ENCODE peak calls at places on chromosomes 16 and 17, in five cellular contexts. One of them, this sample, is unnamed.

GRCh38 chr17:43695968-43696865 is 34.5 kb upstream of the MEOX1 start:
- DNase-seq in left ventricle myocardium inferior: peak; percentile 51
- DNase-seq in ovary: no peak
- DNase-seq in WERI-Rb-1: no peak
- DNase-seq in K562: no peak
- DNase-seq in this sample: no peak

GRCh38 chr16:48365601-48366164 is 19.5 kb downstream of the SIAH1 start:
- DNase-seq in left ventricle myocardium inferior: peak; percentile 92
- DNase-seq in ovary: peak; percentile 89
- DNase-seq in WERI-Rb-1: peak; percentile 79
- DNase-seq in K562: peak; percentile 86
- DNase-seq in this sample: peak; percentile 96

GRCh38 chr17:17350491-17351355 is 47.5 kb downstream of the NT5M start:
- DNase-seq in left ventricle myocardium inferior: no peak
- DNase-seq in ovary: no peak
- DNase-seq in WERI-Rb-1: peak; percentile 41
- DNase-seq in K562: no peak
- DNase-seq in this sample: no peak

GRCh38 chr16:4525634-4526277 is 12.8 kb downstream of the CDIP1 start:
- DNase-seq in left ventricle myocardium inferior: no peak
- DNase-seq in ovary: no peak
- DNase-seq in WERI-Rb-1: no peak
- DNase-seq in K562: no peak
- DNase-seq in this sample: no peak

GRCh38 chr16:625402-626173 is 5.2 kb upstream of the WFIKKN1 start:
- DNase-seq in left ventricle myocardium inferior: no peak
- DNase-seq in ovary: no peak
- DNase-seq in WERI-Rb-1: no peak
- DNase-seq in K562: no peak
- DNase-seq in this sample: no peak

GRCh38 chr17:65283704-65284103 is 146.5 kb downstream of the RGS9 start:
- DNase-seq in left ventricle myocardium inferior: no peak
- DNase-seq in ovary: no peak
- DNase-seq in WERI-Rb-1: no peak
- DNase-seq in K562: no peak
- DNase-seq in this sample: no peak

GRCh38 chr17:3511841-3512511 is 36.2 kb downstream of the ASPA start:
- DNase-seq in left ventricle myocardium inferior: no peak
- DNase-seq in ovary: no peak
- DNase-seq in WERI-Rb-1: no peak
- DNase-seq in K562: no peak
- DNase-seq in this sample: no peak

GRCh38 chr16:23171234-23171948 is 11.2 kb upstream of the SCNN1G start:
- DNase-seq in left ventricle myocardium inferior: no peak
- DNase-seq in ovary: no peak
- DNase-seq in WERI-Rb-1: no peak
- DNase-seq in K562: no peak
- DNase-seq in this sample: no peak

GRCh38 chr16:70161350-70161749 is 12.2 kb upstream of the CLEC18C start:
- DNase-seq in left ventricle myocardium inferior: no peak
- DNase-seq in ovary: no peak
- DNase-seq in WERI-Rb-1: no peak
- DNase-seq in K562: peak; percentile 11
- DNase-seq in this sample: no peak

GRCh38 chr17:51228177-51228576 is 31.7 kb downstream of the MBTD1 start:
- DNase-seq in left ventricle myocardium inferior: no peak
- DNase-seq in ovary: no peak
- DNase-seq in WERI-Rb-1: no peak
- DNase-seq in K562: no peak
- DNase-seq in this sample: no peak

GRCh38 chr17:82520041-82520910 is 744 bp downstream of the FOXK2 start:
- DNase-seq in left ventricle myocardium inferior: peak; percentile 20
- DNase-seq in ovary: peak; percentile 68
- DNase-seq in WERI-Rb-1: peak; percentile 34
- DNase-seq in K562: peak; percentile 45
- DNase-seq in this sample: peak; percentile 40

GRCh38 chr17:56499799-56500388 is 93.6 kb upstream of the NOG start:
- DNase-seq in left ventricle myocardium inferior: no peak
- DNase-seq in ovary: no peak
- DNase-seq in WERI-Rb-1: peak; percentile 39
- DNase-seq in K562: peak; percentile 19
- DNase-seq in this sample: peak; percentile 18

GRCh38 chr16:16133943-16134604 is 89.2 kb downstream of the ABCC6 start:
- DNase-seq in left ventricle myocardium inferior: no peak
- DNase-seq in ovary: no peak
- DNase-seq in WERI-Rb-1: no peak
- DNase-seq in K562: no peak
- DNase-seq in this sample: no peak

GRCh38 chr17:29622337-29623282 is at the start of gene CORO6:
- DNase-seq in left ventricle myocardium inferior: peak; percentile 70
- DNase-seq in ovary: peak; percentile 78
- DNase-seq in WERI-Rb-1: peak; percentile 46
- DNase-seq in K562: peak; percentile 89
- DNase-seq in this sample: peak; percentile 75

GRCh38 chr17:76204277-76204676 is 36.0 kb downstream of the RNF157 start:
- DNase-seq in left ventricle myocardium inferior: no peak
- DNase-seq in ovary: no peak
- DNase-seq in WERI-Rb-1: no peak
- DNase-seq in K562: no peak
- DNase-seq in this sample: no peak

GRCh38 chr16:58032710-58033293 is 7.2 kb downstream of the MMP15 start:
- DNase-seq in left ventricle myocardium inferior: peak; percentile 62
- DNase-seq in ovary: peak; percentile 50
- DNase-seq in WERI-Rb-1: peak; percentile 82
- DNase-seq in K562: peak; percentile 55
- DNase-seq in this sample: peak; percentile 93

GRCh38 chr17:77217566-77217965 is 76.8 kb downstream of the SEC14L1 start:
- DNase-seq in left ventricle myocardium inferior: no peak
- DNase-seq in ovary: no peak
- DNase-seq in WERI-Rb-1: no peak
- DNase-seq in K562: no peak
- DNase-seq in this sample: no peak
- H3K36me3 ChIP-seq in left ventricle myocardium inferior: peaks cover 64% of the 10 kb centered on the region
- H3K36me3 ChIP-seq in ovary: no peaks in the 10 kb centered on the region
- H3K36me3 ChIP-seq in WERI-Rb-1: peaks cover 41% of the 10 kb centered on the region
- H3K36me3 ChIP-seq in K562: peaks cover 35% of the 10 kb centered on the region
- H3K36me3 ChIP-seq in this sample: peaks cover 22% of the 10 kb centered on the region

DNA sequence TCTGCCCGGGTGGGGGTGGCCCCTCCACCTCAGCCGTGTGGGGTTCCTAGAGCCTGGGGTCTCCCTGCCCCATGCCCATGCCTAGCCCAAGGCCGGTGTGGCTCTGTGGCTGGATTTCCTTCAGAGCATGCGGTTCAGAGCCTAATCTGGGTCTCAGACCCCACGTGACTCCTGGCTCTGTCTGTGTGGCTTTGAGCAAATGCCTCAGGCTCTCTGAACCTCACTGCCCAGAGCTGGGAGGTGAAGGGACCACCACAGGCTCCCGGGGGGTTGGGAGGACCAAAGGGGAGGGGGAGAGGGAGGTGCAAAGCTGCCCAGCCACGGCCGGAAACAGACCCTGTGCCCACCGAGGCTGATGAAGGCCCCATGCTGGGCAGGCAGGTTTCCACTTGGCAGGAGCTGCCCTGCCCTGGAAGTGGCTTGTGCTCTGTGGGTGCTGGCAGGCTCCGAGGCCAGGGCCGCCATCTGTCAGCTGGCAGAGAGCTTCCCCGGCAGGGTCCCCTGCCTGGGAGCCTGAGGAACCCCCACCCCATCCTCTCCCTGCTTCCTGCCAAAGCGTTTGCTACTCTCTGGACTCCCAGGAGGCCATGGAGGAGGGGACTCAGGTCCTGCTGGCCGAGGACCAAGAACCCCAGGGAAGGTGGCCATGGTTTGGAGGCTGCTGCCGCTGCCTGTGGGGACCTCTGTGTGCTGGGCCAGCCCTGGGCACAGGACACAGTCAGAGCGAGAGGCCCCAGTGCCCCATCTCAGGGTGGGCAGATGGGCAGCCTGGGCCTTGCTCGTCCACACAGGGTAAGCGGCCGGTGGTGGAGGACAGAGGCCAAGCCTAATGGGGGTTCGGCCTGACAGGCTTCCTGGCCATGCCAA is 4.0 kb downstream of the CDH15 start:
- DNase-seq in left ventricle myocardium inferior: no peak
- DNase-seq in ovary: no peak
- DNase-seq in WERI-Rb-1: no peak
- DNase-seq in K562: no peak
- DNase-seq in this sample: no peak
- TF ChIP-seq CTCF in left ventricle myocardium inferior: no peak
- TF ChIP-seq CTCF in ovary: no peak
- TF ChIP-seq CTCF in WERI-Rb-1: no peak
- TF ChIP-seq CTCF in K562: no peak
- TF ChIP-seq CTCF in this sample: no peak

GRCh38 chr16:78395035-78395434 is 295.6 kb downstream of the WWOX start:
- DNase-seq in left ventricle myocardium inferior: no peak
- DNase-seq in ovary: no peak
- DNase-seq in WERI-Rb-1: no peak
- DNase-seq in K562: no peak
- DNase-seq in this sample: no peak
- H3K36me3 ChIP-seq in left ventricle myocardium inferior: no peaks in the 10 kb centered on the region
- H3K36me3 ChIP-seq in ovary: no peaks in the 10 kb centered on the region
- H3K36me3 ChIP-seq in WERI-Rb-1: no peaks in the 10 kb centered on the region
- H3K36me3 ChIP-seq in K562: no peaks in the 10 kb centered on the region
- H3K36me3 ChIP-seq in this sample: no peaks in the 10 kb centered on the region

GRCh38 chr16:10950393-10950792 is 6.0 kb downstream of the CLEC16A start:
- DNase-seq in left ventricle myocardium inferior: no peak
- DNase-seq in ovary: no peak
- DNase-seq in WERI-Rb-1: peak; percentile 90
- DNase-seq in K562: no peak
- DNase-seq in this sample: no peak

GRCh38 chr16:10947211-10947787 is 2.9 kb downstream of the CLEC16A start:
- DNase-seq in left ventricle myocardium inferior: no peak
- DNase-seq in ovary: no peak
- DNase-seq in WERI-Rb-1: no peak
- DNase-seq in K562: no peak
- DNase-seq in this sample: no peak

GRCh38 chr16:10946308-10946707 is 1.9 kb downstream of the CLEC16A start:
- DNase-seq in left ventricle myocardium inferior: no peak
- DNase-seq in ovary: no peak
- DNase-seq in WERI-Rb-1: no peak
- DNase-seq in K562: no peak
- DNase-seq in this sample: no peak

GRCh38 chr16:10951016-10951415 is 6.7 kb downstream of the CLEC16A start:
- DNase-seq in left ventricle myocardium inferior: no peak
- DNase-seq in ovary: no peak
- DNase-seq in WERI-Rb-1: no peak
- DNase-seq in K562: no peak
- DNase-seq in this sample: no peak

GRCh38 chr16:10949424-10949970 is 5.1 kb downstream of the CLEC16A start:
- DNase-seq in left ventricle myocardium inferior: no peak
- DNase-seq in ovary: no peak
- DNase-seq in WERI-Rb-1: no peak
- DNase-seq in K562: no peak
- DNase-seq in this sample: no peak
- TF ChIP-seq CTCF in left ventricle myocardium inferior: no peak
- TF ChIP-seq CTCF in ovary: no peak
- TF ChIP-seq CTCF in WERI-Rb-1: peak; percentile 18
- TF ChIP-seq CTCF in K562: no peak
- TF ChIP-seq CTCF in this sample: no peak

GRCh38 chr17:80384078-80384960 is 30.6 kb upstream of the ENDOV start:
- DNase-seq in left ventricle myocardium inferior: no peak
- DNase-seq in ovary: no peak
- DNase-seq in WERI-Rb-1: no peak
- DNase-seq in K562: no peak
- DNase-seq in this sample: no peak
- H3K36me3 ChIP-seq in left ventricle myocardium inferior: peaks cover 100% of the 10 kb centered on the region
- H3K36me3 ChIP-seq in ovary: no peaks in the 10 kb centered on the region
- H3K36me3 ChIP-seq in WERI-Rb-1: peaks cover 97% of the 10 kb centered on the region
- H3K36me3 ChIP-seq in K562: peaks cover 76% of the 10 kb centered on the region
- H3K36me3 ChIP-seq in this sample: peaks cover 4% of the 10 kb centered on the region

DNA sequence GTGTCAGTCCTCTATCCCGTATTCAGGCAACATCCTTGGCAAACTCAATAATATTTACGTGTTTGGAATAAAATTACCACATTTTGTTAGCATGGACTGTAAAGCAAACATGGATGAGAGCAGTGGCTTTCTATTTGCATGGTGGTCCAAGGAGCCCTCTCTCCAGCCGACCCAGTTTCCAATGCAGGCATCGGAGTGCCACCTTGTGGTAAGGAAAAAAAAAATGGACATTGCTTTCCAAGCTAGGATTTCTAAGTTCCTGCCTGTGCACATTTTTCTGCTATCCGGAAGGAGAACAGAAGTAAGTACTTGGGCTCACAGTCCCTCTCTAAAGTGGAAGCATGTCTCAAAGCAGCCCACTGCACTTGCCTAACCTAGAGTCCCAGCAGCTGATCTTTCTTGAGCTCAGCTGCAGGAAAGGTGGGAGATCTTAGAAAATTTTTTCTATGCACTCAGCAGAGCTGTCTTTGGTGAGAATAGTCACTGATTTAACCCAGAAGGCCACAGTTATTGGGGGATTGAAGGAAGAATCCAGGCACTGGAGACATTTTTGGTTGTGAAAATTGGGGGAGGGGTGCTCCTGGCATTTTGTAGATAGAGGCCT is 46.0 kb upstream of the ERCC4 start:
- DNase-seq in left ventricle myocardium inferior: no peak
- DNase-seq in ovary: no peak
- DNase-seq in WERI-Rb-1: peak; percentile 29
- DNase-seq in K562: peak; percentile 23
- DNase-seq in this sample: peak; percentile 19
- TF ChIP-seq CTCF in left ventricle myocardium inferior: peak; percentile 56
- TF ChIP-seq CTCF in ovary: no peak
- TF ChIP-seq CTCF in WERI-Rb-1: peak; percentile 73
- TF ChIP-seq CTCF in K562: peak; percentile 67
- TF ChIP-seq CTCF in this sample: peak; percentile 71

GRCh38 chr17:12592941-12593340 is 72.7 kb upstream of the MYOCD start:
- DNase-seq in left ventricle myocardium inferior: no peak
- DNase-seq in ovary: no peak
- DNase-seq in WERI-Rb-1: no peak
- DNase-seq in K562: no peak
- DNase-seq in this sample: no peak

GRCh38 chr17:12588531-12588930 is 77.2 kb upstream of the MYOCD start:
- DNase-seq in left ventricle myocardium inferior: no peak
- DNase-seq in ovary: no peak
- DNase-seq in WERI-Rb-1: no peak
- DNase-seq in K562: no peak
- DNase-seq in this sample: no peak

GRCh38 chr17:12596961-12597360 is 68.7 kb upstream of the MYOCD start:
- DNase-seq in left ventricle myocardium inferior: no peak
- DNase-seq in ovary: no peak
- DNase-seq in WERI-Rb-1: no peak
- DNase-seq in K562: no peak
- DNase-seq in this sample: no peak

GRCh38 chr17:12590417-12590816 is 75.3 kb upstream of the MYOCD start:
- DNase-seq in left ventricle myocardium inferior: no peak
- DNase-seq in ovary: no peak
- DNase-seq in WERI-Rb-1: no peak
- DNase-seq in K562: no peak
- DNase-seq in this sample: no peak

GRCh38 chr17:12591336-12591735 is 74.4 kb upstream of the MYOCD start:
- DNase-seq in left ventricle myocardium inferior: no peak
- DNase-seq in ovary: no peak
- DNase-seq in WERI-Rb-1: no peak
- DNase-seq in K562: no peak
- DNase-seq in this sample: no peak
- H3K36me3 ChIP-seq in left ventricle myocardium inferior: no peaks in the 10 kb centered on the region
- H3K36me3 ChIP-seq in ovary: no peaks in the 10 kb centered on the region
- H3K36me3 ChIP-seq in WERI-Rb-1: no peaks in the 10 kb centered on the region
- H3K36me3 ChIP-seq in K562: no peaks in the 10 kb centered on the region
- H3K36me3 ChIP-seq in this sample: no peaks in the 10 kb centered on the region

This sample was measured in BE2C.